ENCODE peak calls at places on chromosomes 16 and 17, in nine cellular contexts. E, L, P, Y, Z, K, H, I and X are unnamed samples.

GRCh38 chr16:47664653-47665325 is 203.7 kb downstream of the PHKB start:
- DNase-seq in I (no peak), E (peak; percentile 63), P (peak; percentile 11), Y (peak; percentile 23), L (no peak), Z (no peak), K (no peak), H (no peak), X (no peak)

GRCh38 chr17:75352079-75352569 is 53.4 kb downstream of the GRB2 start:
- DNase-seq in L (peak; percentile 78), Y (peak; percentile 60), I (no peak), P (no peak), Z (peak; percentile 68), E (no peak), K (no peak), H (peak; percentile 30), X (no peak)

GRCh38 chr16:85457366-85457765 is 155.8 kb upstream of the GSE1 start:
- DNase-seq in K (no peak), E (no peak), Y (no peak), P (no peak), H (no peak), Z (no peak), I (no peak), L (no peak), X (peak; percentile 93)

GRCh38 chr16:82456683-82457082 is 170.1 kb upstream of the CDH13 start:
- DNase-seq in L (peak; percentile 82), P (peak; percentile 36), E (peak; percentile 38), Y (peak; percentile 86), Z (peak; percentile 54), H (peak; percentile 69), K (no peak), I (peak; percentile 41), X (peak; percentile 68)

GRCh38 chr16:2019500-2019899 is at the start of gene NPW:
- DNase-seq in K (no peak), H (peak; percentile 68), P (no peak), E (no peak), I (no peak), L (peak; percentile 68), Z (peak; percentile 16), Y (no peak), X (no peak)

GRCh38 chr16:4053663-4054479 is 62.4 kb downstream of the ADCY9 start:
- DNase-seq in L (no peak), E (peak; percentile 91), Z (no peak), K (no peak), I (peak; percentile 77), Y (peak; percentile 16), P (peak; percentile 95), H (no peak), X (peak; percentile 80)

GRCh38 chr16:1745181-1745899 is 26.0 kb downstream of the NME3 start:
- DNase-seq in Y (no peak), K (no peak), L (no peak), I (peak; percentile 88), P (peak; percentile 59), Z (no peak), H (no peak), E (no peak), X (peak; percentile 98)

GRCh38 chr16:72960101-72960500 is 87.8 kb downstream of the ZFHX3 start:
- DNase-seq in L (no peak), P (no peak), I (no peak), H (no peak), Y (no peak), K (no peak), Z (no peak), E (no peak), X (no peak)

GRCh38 chr16:73610160-73610559 is 562.2 kb upstream of the ZFHX3 start:
- DNase-seq in K (no peak), Y (no peak), P (no peak), H (no peak), Z (no peak), E (no peak), I (no peak), L (peak; percentile 16), X (no peak)

DNA sequence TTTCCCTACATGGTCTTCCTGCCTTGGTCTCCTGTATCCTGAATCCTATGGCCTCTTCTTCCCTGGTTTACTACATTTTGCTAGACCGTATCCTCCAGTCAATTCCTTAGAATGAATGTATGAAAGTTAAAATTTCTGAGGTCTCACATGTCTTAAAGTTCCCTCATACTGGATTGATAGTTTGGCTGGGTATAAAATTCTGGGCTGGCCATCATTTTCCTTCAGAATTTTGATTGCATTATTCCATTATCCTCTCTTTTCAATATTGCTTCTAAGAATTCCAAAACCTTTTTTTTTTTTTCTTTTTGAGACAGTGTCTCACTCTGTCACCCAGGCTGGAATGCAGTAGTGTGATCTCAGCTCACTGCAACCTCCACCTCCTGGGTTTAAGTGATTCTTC is 10.8 kb downstream of the NOD2 start:
- DNase-seq in Y (no peak), P (no peak), H (no peak), E (no peak), I (no peak), K (no peak), Z (no peak), L (no peak), X (no peak)
- H2AFZ ChIP-seq in Y (no peak overlapping the region), P (no peak overlapping the region), H (no peak overlapping the region), E (no peak overlapping the region), I (no peak overlapping the region), K (no peak overlapping the region), Z (no peak overlapping the region), L (no peak overlapping the region), X (no peak overlapping the region)

GRCh38 chr17:39484178-39484577 is 22.9 kb downstream of the CDK12 start:
- DNase-seq in K (peak; percentile 53), H (no peak), P (no peak), I (no peak), Y (no peak), E (no peak), L (no peak), Z (peak; percentile 14), X (no peak)
- H4K20me1 ChIP-seq in K (no peaks in the 10 kb centered on the region), H (peaks cover 15% of the 10 kb centered on the region), P (peaks cover 27% of the 10 kb centered on the region), I (peaks cover 29% of the 10 kb centered on the region), Y (no peaks in the 10 kb centered on the region), E (no peaks in the 10 kb centered on the region), L (peaks cover 13% of the 10 kb centered on the region), Z (no peaks in the 10 kb centered on the region), X (peaks cover 3% of the 10 kb centered on the region)

GRCh38 chr17:21457051-21458026 is 81.2 kb downstream of the KCNJ12 start:
- DNase-seq in E (peak; percentile 96), L (peak; percentile 93), Y (peak; percentile 92), K (peak; percentile 8), Z (peak; percentile 81), H (peak; percentile 96), P (peak; percentile 89), I (peak; percentile 76), X (peak; percentile 98)

GRCh38 chr17:21455761-21456160 is 79.6 kb downstream of the KCNJ12 start:
- DNase-seq in H (no peak), Y (no peak), Z (no peak), E (no peak), P (no peak), L (no peak), I (no peak), K (no peak), X (no peak)

GRCh38 chr17:21453144-21453982 is 77.2 kb downstream of the KCNJ12 start:
- DNase-seq in E (no peak), H (peak; percentile 63), P (no peak), I (no peak), L (no peak), K (no peak), Z (no peak), Y (no peak), X (no peak)

GRCh38 chr17:21458036-21458435 is 81.9 kb downstream of the KCNJ12 start:
- DNase-seq in K (no peak), L (peak; percentile 66), I (no peak), P (no peak), Z (no peak), E (peak; percentile 29), H (no peak), Y (no peak), X (no peak)

DNA sequence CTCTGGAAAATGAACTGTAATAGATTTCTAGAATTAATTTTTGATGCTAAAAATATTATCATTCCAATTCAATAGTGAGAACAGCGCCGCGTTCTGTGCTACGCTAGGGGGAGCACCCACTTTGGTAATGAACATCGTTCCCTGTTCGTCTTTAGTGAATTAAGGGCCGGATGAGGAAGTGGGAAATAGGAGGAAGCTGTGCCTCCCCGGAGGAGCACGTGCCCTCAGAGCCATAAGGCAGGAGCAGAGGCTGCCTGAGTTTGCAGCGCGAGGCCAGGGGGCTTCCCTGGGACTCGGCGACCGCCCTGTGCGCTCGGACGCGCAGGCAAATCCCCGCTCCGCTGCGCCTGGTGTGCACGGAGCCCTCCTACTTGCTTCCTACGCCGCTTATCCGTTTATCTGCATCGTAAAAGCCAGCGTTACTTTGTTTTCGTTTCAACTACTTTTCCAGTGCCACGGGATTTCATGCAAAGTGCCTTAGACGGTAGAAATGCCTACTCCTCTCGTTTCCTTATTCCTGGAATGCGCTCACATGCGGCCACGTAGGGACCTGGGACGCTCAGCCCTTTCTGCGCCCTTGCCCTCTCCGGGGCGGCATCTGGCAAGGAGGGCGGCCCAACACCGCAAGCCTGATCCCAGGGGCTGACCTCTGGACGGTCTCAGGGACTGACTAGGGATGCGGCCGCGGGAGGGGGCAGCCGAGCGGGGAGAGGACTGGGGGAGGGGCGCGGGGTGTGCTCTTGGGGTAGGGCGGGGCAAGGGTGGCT is 76.4 kb downstream of the KCNJ12 start:
- DNase-seq in P (peak; percentile 65), Z (peak; percentile 5), E (peak; percentile 86), K (no peak), H (no peak), Y (peak; percentile 67), I (peak; percentile 55), L (peak; percentile 82), X (peak; percentile 78)
- TF ChIP-seq CTCF in P (peak; percentile 68), Z (peak; percentile 68), E (peak; percentile 52), K (peak; percentile 9), H (no peak), Y (peak; percentile 65), I (peak; percentile 63), L (peak; percentile 84), X (peak; percentile 67)

GRCh38 chr16:80710918-80711317 is 93.5 kb downstream of the CDYL2 start:
- DNase-seq in Y (no peak), L (no peak), I (no peak), E (no peak), Z (peak; percentile 4), K (no peak), H (no peak), P (no peak), X (no peak)

GRCh38 chr16:80704751-80705150 is 99.6 kb downstream of the CDYL2 start:
- DNase-seq in L (no peak), K (no peak), Z (no peak), P (no peak), Y (no peak), H (no peak), I (no peak), E (no peak), X (no peak)

GRCh38 chr16:80705596-80705995 is 98.8 kb downstream of the CDYL2 start:
- DNase-seq in Y (no peak), P (no peak), L (no peak), E (no peak), I (no peak), Z (no peak), K (no peak), H (no peak), X (no peak)

GRCh38 chr16:80708823-80709222 is 95.6 kb downstream of the CDYL2 start:
- DNase-seq in Y (no peak), L (no peak), P (no peak), H (no peak), K (no peak), I (no peak), Z (no peak), E (no peak), X (no peak)

DNA sequence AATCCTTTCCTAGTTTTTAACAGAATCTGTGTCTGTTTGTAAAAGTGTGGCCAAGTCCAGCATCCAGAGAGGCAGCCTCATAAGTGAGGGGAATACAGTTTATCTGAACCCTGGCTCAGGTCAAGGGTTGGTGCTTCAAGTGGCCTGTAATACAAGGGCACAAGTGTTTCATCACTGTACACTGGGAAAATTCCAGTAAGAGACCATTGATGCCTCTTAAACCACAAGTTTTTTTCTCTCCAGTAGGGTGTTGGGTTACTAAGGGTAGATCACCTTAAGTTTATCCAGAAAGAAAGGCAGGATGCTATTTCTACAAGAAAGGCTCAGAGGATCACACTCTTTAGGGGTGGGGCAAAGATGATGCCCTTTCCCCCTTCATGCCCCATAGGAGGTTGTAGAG is 96.7 kb downstream of the CDYL2 start:
- DNase-seq in H (no peak), K (no peak), E (no peak), Y (no peak), I (no peak), L (no peak), Z (no peak), P (no peak), X (no peak)
- H2AFZ ChIP-seq in H (no peak overlapping the region), K (no peak overlapping the region), E (no peak overlapping the region), Y (no peak overlapping the region), I (no peak overlapping the region), L (no peak overlapping the region), Z (no peak overlapping the region), P (no peak overlapping the region), X (no peak overlapping the region)